ENCODE peak calls at places on chromosomes 6 and 20, in six cellular contexts. One of them, this sample, is unnamed.

GRCh38 chr20:57009775-57010174 is 256.7 kb downstream of the BMP7 start:
- DNase-seq in SK-N-SH: no peak
- DNase-seq in GM12878: no peak
- DNase-seq in HepG2: no peak
- DNase-seq in A549: no peak
- DNase-seq in K562: no peak
- DNase-seq in this sample: no peak

GRCh38 chr6:84926756-84927155 is 162.4 kb upstream of the TBX18 start:
- DNase-seq in HepG2: no peak
- DNase-seq in SK-N-SH: no peak
- DNase-seq in A549: peak; percentile 3
- DNase-seq in K562: no peak
- DNase-seq in GM12878: no peak
- DNase-seq in this sample: no peak

GRCh38 chr6:30931959-30932645 is at the start of gene SFTA2:
- DNase-seq in GM12878: no peak
- DNase-seq in HepG2: no peak
- DNase-seq in SK-N-SH: no peak
- DNase-seq in K562: no peak
- DNase-seq in A549: no peak
- DNase-seq in this sample: no peak

GRCh38 chr6:149480502-149481280 is 4.1 kb downstream of the ZC3H12D start:
- DNase-seq in A549: no peak
- DNase-seq in GM12878: no peak
- DNase-seq in SK-N-SH: no peak
- DNase-seq in K562: no peak
- DNase-seq in HepG2: no peak
- DNase-seq in this sample: no peak

GRCh38 chr6:168741305-168741704 is 300.3 kb downstream of the SMOC2 start:
- DNase-seq in A549: no peak
- DNase-seq in HepG2: no peak
- DNase-seq in GM12878: no peak
- DNase-seq in SK-N-SH: no peak
- DNase-seq in K562: no peak
- DNase-seq in this sample: no peak

GRCh38 chr6:137341721-137342195 is 122.6 kb upstream of the IFNGR1 start:
- DNase-seq in A549: peak; percentile 65
- DNase-seq in SK-N-SH: peak; percentile 67
- DNase-seq in K562: no peak
- DNase-seq in HepG2: no peak
- DNase-seq in GM12878: no peak
- DNase-seq in this sample: no peak

GRCh38 chr20:237479-237878 is 10.4 kb downstream of the DEFB129 start:
- DNase-seq in SK-N-SH: no peak
- DNase-seq in K562: no peak
- DNase-seq in A549: no peak
- DNase-seq in GM12878: no peak
- DNase-seq in HepG2: no peak
- DNase-seq in this sample: peak; percentile 5

GRCh38 chr6:135990437-135990836 is 138.9 kb downstream of the PDE7B start:
- DNase-seq in GM12878: no peak
- DNase-seq in SK-N-SH: no peak
- DNase-seq in A549: no peak
- DNase-seq in K562: no peak
- DNase-seq in HepG2: no peak
- DNase-seq in this sample: no peak

GRCh38 chr6:37354526-37355384 is 972 bp downstream of the RNF8 start:
- DNase-seq in A549: peak; percentile 25
- DNase-seq in SK-N-SH: peak; percentile 80
- DNase-seq in GM12878: no peak
- DNase-seq in K562: peak; percentile 83
- DNase-seq in HepG2: no peak
- DNase-seq in this sample: peak; percentile 17

GRCh38 chr20:62776692-62777527 is 19.4 kb upstream of the MRGBP start:
- DNase-seq in GM12878: peak; percentile 21
- DNase-seq in A549: no peak
- DNase-seq in K562: peak; percentile 89
- DNase-seq in HepG2: peak; percentile 58
- DNase-seq in SK-N-SH: peak; percentile 78
- DNase-seq in this sample: peak; percentile 13

GRCh38 chr6:52407467-52407866 is 12.7 kb upstream of the EFHC1 start:
- DNase-seq in HepG2: peak; percentile 68
- DNase-seq in GM12878: no peak
- DNase-seq in K562: peak; percentile 24
- DNase-seq in A549: peak; percentile 48
- DNase-seq in SK-N-SH: peak; percentile 65
- DNase-seq in this sample: peak; percentile 61

GRCh38 chr6:2900821-2901644 is 2.1 kb downstream of the SERPINB9 start:
- DNase-seq in A549: no peak
- DNase-seq in GM12878: no peak
- DNase-seq in K562: no peak
- DNase-seq in SK-N-SH: no peak
- DNase-seq in HepG2: no peak
- DNase-seq in this sample: no peak

GRCh38 chr6:43773050-43773956 is 3.3 kb downstream of the VEGFA start:
- DNase-seq in K562: peak; percentile 81
- DNase-seq in GM12878: no peak
- DNase-seq in SK-N-SH: peak; percentile 71
- DNase-seq in A549: peak; percentile 90
- DNase-seq in HepG2: peak; percentile 64
- DNase-seq in this sample: peak; percentile 57

GRCh38 chr6:77292564-77293546 is 170.4 kb downstream of the HTR1B start:
- DNase-seq in A549: peak; percentile 8
- DNase-seq in K562: no peak
- DNase-seq in SK-N-SH: no peak
- DNase-seq in GM12878: no peak
- DNase-seq in HepG2: no peak
- DNase-seq in this sample: peak; percentile 80

GRCh38 chr6:133958782-133959181 is 5.8 kb downstream of the TBPL1 start:
- DNase-seq in SK-N-SH: no peak
- DNase-seq in K562: no peak
- DNase-seq in A549: no peak
- DNase-seq in HepG2: no peak
- DNase-seq in GM12878: no peak
- DNase-seq in this sample: no peak

GRCh38 chr20:2042400-2042799 is 48.5 kb upstream of the PDYN start:
- DNase-seq in K562: no peak
- DNase-seq in GM12878: no peak
- DNase-seq in A549: no peak
- DNase-seq in HepG2: no peak
- DNase-seq in SK-N-SH: no peak
- DNase-seq in this sample: peak; percentile 40

GRCh38 chr6:64221776-64222175 is 586.2 kb downstream of the PHF3 start:
- DNase-seq in SK-N-SH: no peak
- DNase-seq in GM12878: no peak
- DNase-seq in K562: no peak
- DNase-seq in A549: no peak
- DNase-seq in HepG2: no peak
- DNase-seq in this sample: peak; percentile 7

GRCh38 chr20:9483131-9483530 is 31.3 kb upstream of the LAMP5 start:
- DNase-seq in GM12878: no peak
- DNase-seq in K562: no peak
- DNase-seq in SK-N-SH: no peak
- DNase-seq in A549: no peak
- DNase-seq in HepG2: no peak
- DNase-seq in this sample: peak; percentile 35

GRCh38 chr6:25991785-25992412 is 29.3 kb downstream of the TRIM38 start:
- DNase-seq in A549: peak; percentile 33
- DNase-seq in SK-N-SH: peak; percentile 74
- DNase-seq in HepG2: peak; percentile 64
- DNase-seq in K562: peak; percentile 77
- DNase-seq in GM12878: peak; percentile 48
- DNase-seq in this sample: peak; percentile 51

GRCh38 chr20:40431611-40432010 is 257.4 kb downstream of the MAFB start:
- DNase-seq in K562: no peak
- DNase-seq in SK-N-SH: no peak
- DNase-seq in GM12878: no peak
- DNase-seq in HepG2: no peak
- DNase-seq in A549: no peak
- DNase-seq in this sample: no peak

GRCh38 chr20:32476684-32477593 is 108.2 kb downstream of the NOL4L start:
- DNase-seq in GM12878: no peak
- DNase-seq in A549: no peak
- DNase-seq in K562: no peak
- DNase-seq in SK-N-SH: peak; percentile 29
- DNase-seq in HepG2: no peak
- DNase-seq in this sample: no peak

GRCh38 chr6:141988954-141989705 is 143.6 kb upstream of the GJE1 start:
- DNase-seq in HepG2: peak; percentile 65
- DNase-seq in GM12878: no peak
- DNase-seq in A549: peak; percentile 20
- DNase-seq in K562: peak; percentile 23
- DNase-seq in SK-N-SH: peak; percentile 27
- DNase-seq in this sample: peak; percentile 81

GRCh38 chr6:89475634-89476033 is 42.7 kb downstream of the ANKRD6 start:
- DNase-seq in HepG2: peak; percentile 7
- DNase-seq in K562: no peak
- DNase-seq in GM12878: peak; percentile 13
- DNase-seq in SK-N-SH: no peak
- DNase-seq in A549: no peak
- DNase-seq in this sample: no peak

GRCh38 chr6:6915813-6916547 is 191.8 kb upstream of the RREB1 start:
- DNase-seq in HepG2: no peak
- DNase-seq in K562: no peak
- DNase-seq in SK-N-SH: no peak
- DNase-seq in A549: no peak
- DNase-seq in GM12878: no peak
- DNase-seq in this sample: peak; percentile 22

GRCh38 chr6:157273756-157274088 is 49.6 kb downstream of the TMEM242 start:
- DNase-seq in K562: peak; percentile 89
- DNase-seq in HepG2: peak; percentile 41
- DNase-seq in A549: peak; percentile 70
- DNase-seq in GM12878: no peak
- DNase-seq in SK-N-SH: peak; percentile 70
- DNase-seq in this sample: peak; percentile 9

GRCh38 chr6:157276134-157276532 is 47.2 kb downstream of the TMEM242 start:
- DNase-seq in HepG2: peak; percentile 31
- DNase-seq in GM12878: no peak
- DNase-seq in SK-N-SH: no peak
- DNase-seq in A549: no peak
- DNase-seq in K562: no peak
- DNase-seq in this sample: no peak

GRCh38 chr6:157272866-157273755 is 50.2 kb downstream of the TMEM242 start:
- DNase-seq in A549: peak; percentile 28
- DNase-seq in SK-N-SH: no peak
- DNase-seq in GM12878: no peak
- DNase-seq in K562: peak; percentile 44
- DNase-seq in HepG2: peak; percentile 48
- DNase-seq in this sample: no peak

GRCh38 chr6:157274116-157274470 is 49.2 kb downstream of the TMEM242 start:
- DNase-seq in SK-N-SH: no peak
- DNase-seq in HepG2: no peak
- DNase-seq in A549: no peak
- DNase-seq in GM12878: no peak
- DNase-seq in K562: no peak
- DNase-seq in this sample: no peak

GRCh38 chr6:157274471-157275226 is 48.7 kb downstream of the TMEM242 start:
- DNase-seq in SK-N-SH: peak; percentile 97
- DNase-seq in GM12878: peak; percentile 9
- DNase-seq in A549: peak; percentile 67
- DNase-seq in K562: peak; percentile 95
- DNase-seq in HepG2: peak; percentile 38
- DNase-seq in this sample: peak; percentile 57
- TF ChIP-seq SMC3 in SK-N-SH: peak; percentile 74
- TF ChIP-seq SMC3 in GM12878: peak; percentile 31
- TF ChIP-seq SMC3 in A549: peak; percentile 76
- TF ChIP-seq SMC3 in K562: peak; percentile 85
- TF ChIP-seq SMC3 in HepG2: no peak
- TF ChIP-seq SMC3 in this sample: peak; percentile 74

GRCh38 chr6:144659202-144659731 is 374.1 kb downstream of the UTRN start:
- DNase-seq in SK-N-SH: peak; percentile 45
- DNase-seq in GM12878: no peak
- DNase-seq in K562: no peak
- DNase-seq in A549: no peak
- DNase-seq in HepG2: peak; percentile 42
- DNase-seq in this sample: peak; percentile 51
- TF ChIP-seq SMC3 in SK-N-SH: no peak
- TF ChIP-seq SMC3 in GM12878: no peak
- TF ChIP-seq SMC3 in K562: no peak
- TF ChIP-seq SMC3 in A549: no peak
- TF ChIP-seq SMC3 in HepG2: no peak
- TF ChIP-seq SMC3 in this sample: no peak

DNA sequence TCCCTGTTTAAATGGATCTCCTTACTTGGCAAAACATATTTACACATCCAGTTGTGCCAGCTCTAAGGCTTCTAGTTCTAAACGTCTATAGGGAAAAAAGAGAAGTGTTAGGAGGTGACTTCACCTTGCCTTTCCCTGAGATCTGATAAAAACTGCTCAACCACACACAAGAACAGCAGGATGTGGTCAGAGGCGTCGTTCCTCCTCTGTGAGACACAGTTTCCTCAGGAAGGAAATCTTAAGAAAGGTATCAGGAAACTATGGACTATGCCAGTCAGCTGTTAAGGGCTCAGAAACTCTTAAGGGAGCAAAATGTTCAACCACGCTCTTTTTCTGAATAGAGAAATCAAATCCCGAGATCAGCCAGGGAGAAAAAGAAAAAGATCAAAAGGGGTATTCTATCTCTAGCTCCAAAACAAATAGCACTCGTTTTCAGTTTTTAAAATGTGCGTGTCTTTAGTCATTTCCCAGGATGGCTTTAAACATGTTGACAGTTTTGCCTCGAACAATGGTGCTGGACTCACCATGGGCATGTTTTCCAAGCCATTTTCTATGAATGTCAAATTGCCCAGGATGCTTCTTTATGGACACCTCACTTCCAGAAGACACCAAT is 154.5 kb downstream of the HACE1 start:
- DNase-seq in K562: no peak
- DNase-seq in HepG2: no peak
- DNase-seq in A549: no peak
- DNase-seq in SK-N-SH: no peak
- DNase-seq in GM12878: no peak
- DNase-seq in this sample: peak; percentile 64
- TF ChIP-seq SMC3 in K562: no peak
- TF ChIP-seq SMC3 in HepG2: no peak
- TF ChIP-seq SMC3 in A549: no peak
- TF ChIP-seq SMC3 in SK-N-SH: no peak
- TF ChIP-seq SMC3 in GM12878: no peak
- TF ChIP-seq SMC3 in this sample: no peak

GRCh38 chr6:128422200-128422599 is 98.2 kb downstream of the PTPRK start:
- DNase-seq in SK-N-SH: no peak
- DNase-seq in HepG2: peak; percentile 77
- DNase-seq in K562: no peak
- DNase-seq in GM12878: no peak
- DNase-seq in A549: no peak
- DNase-seq in this sample: no peak

GRCh38 chr6:128421788-128422187 is 98.6 kb downstream of the PTPRK start:
- DNase-seq in K562: no peak
- DNase-seq in HepG2: peak; percentile 56
- DNase-seq in SK-N-SH: no peak
- DNase-seq in GM12878: no peak
- DNase-seq in A549: no peak
- DNase-seq in this sample: no peak

GRCh38 chr6:128425855-128426254 is 94.5 kb downstream of the PTPRK start:
- DNase-seq in GM12878: no peak
- DNase-seq in HepG2: no peak
- DNase-seq in K562: no peak
- DNase-seq in SK-N-SH: no peak
- DNase-seq in A549: no peak
- DNase-seq in this sample: no peak

GRCh38 chr6:128427139-128427538 is 93.3 kb downstream of the PTPRK start:
- DNase-seq in HepG2: no peak
- DNase-seq in SK-N-SH: no peak
- DNase-seq in K562: no peak
- DNase-seq in GM12878: no peak
- DNase-seq in A549: no peak
- DNase-seq in this sample: no peak

GRCh38 chr6:128422871-128423270 is 97.5 kb downstream of the PTPRK start:
- DNase-seq in K562: no peak
- DNase-seq in HepG2: no peak
- DNase-seq in SK-N-SH: no peak
- DNase-seq in A549: no peak
- DNase-seq in GM12878: no peak
- DNase-seq in this sample: no peak
- TF ChIP-seq SMC3 in K562: no peak
- TF ChIP-seq SMC3 in HepG2: no peak
- TF ChIP-seq SMC3 in SK-N-SH: no peak
- TF ChIP-seq SMC3 in A549: no peak
- TF ChIP-seq SMC3 in GM12878: no peak
- TF ChIP-seq SMC3 in this sample: no peak